ENCODE peak calls at places on chromosomes 13 and 19, in five cellular contexts. C is NCI-H510A treated with DMSO at 0.1 percent for 48 hours, X is nucleus accumbens, P is fibroblast of lung, N is psoas muscle. D is an unnamed sample.

GRCh38 chr13:110345701-110346100 is 38.6 kb downstream of the COL4A2 start:
- DNase-seq in C (no peak), X (no peak), P (no peak), N (no peak), D (no peak)

GRCh38 chr19:48806818-48807589 is 3.8 kb downstream of the BCAT2 start:
- DNase-seq in C (no peak), X (no peak), P (peak; percentile 49), N (no peak), D (no peak)

GRCh38 chr13:28110414-28110813 is 10.0 kb upstream of the FLT3 start:
- DNase-seq in C (no peak), X (no peak), P (no peak), N (no peak), D (no peak)

GRCh38 chr13:50060718-50061117 is 45.5 kb downstream of the KCNRG start:
- DNase-seq in C (no peak), X (no peak), P (peak; percentile 27), N (no peak), D (no peak)

GRCh38 chr13:95833713-95834112 is 156.8 kb downstream of the DNAJC3 start:
- DNase-seq in C (no peak), X (no peak), P (peak; percentile 10), N (no peak), D (peak; percentile 25)

GRCh38 chr13:49543656-49544055 is 41.7 kb downstream of the RCBTB1 start:
- DNase-seq in C (no peak), X (no peak), P (no peak), N (no peak), D (no peak)

GRCh38 chr19:19160489-19161035 is 9.5 kb downstream of the MEF2B start:
- DNase-seq in C (no peak), X (no peak), P (no peak), N (no peak), D (no peak)

GRCh38 chr13:46593403-46593802 is 40.4 kb downstream of the LRCH1 start:
- DNase-seq in C (no peak), X (no peak), P (no peak), N (no peak), D (no peak)

GRCh38 chr19:18580311-18580710 is 8.3 kb upstream of the REX1BD start:
- DNase-seq in C (no peak), X (no peak), P (no peak), N (no peak), D (no peak)

GRCh38 chr19:5772416-5772815 is 12.1 kb downstream of the PRR22 start:
- DNase-seq in C (no peak), X (no peak), P (no peak), N (no peak), D (no peak)

GRCh38 chr13:66940113-66940512 is 290.0 kb downstream of the PCDH9 start:
- DNase-seq in C (no peak), X (no peak), P (no peak), N (no peak), D (no peak)

GRCh38 chr13:20002766-20003165 is 44.2 kb downstream of the ZMYM2 start:
- DNase-seq in C (no peak), X (no peak), P (no peak), N (no peak), D (no peak)

GRCh38 chr19:39934584-39935233 is at the start of gene FCGBP:
- DNase-seq in C (no peak), X (no peak), P (no peak), N (no peak), D (no peak)

GRCh38 chr19:4062576-4063368 is 3.9 kb downstream of the ZBTB7A start:
- DNase-seq in C (no peak), X (no peak), P (no peak), N (peak; percentile 31), D (no peak)

GRCh38 chr13:75636339-75637095 is 387 bp downstream of the LMO7 start:
- DNase-seq in C (no peak), X (peak; percentile 30), P (peak; percentile 39), N (peak; percentile 25), D (peak; percentile 65)

GRCh38 chr13:25171517-25172302 is at the start of gene AMER2:
- DNase-seq in C (no peak), X (peak; percentile 86), P (peak; percentile 12), N (no peak), D (peak; percentile 12)

GRCh38 chr13:27975579-27976361 is 6.7 kb upstream of the CDX2 start:
- DNase-seq in C (no peak), X (no peak), P (no peak), N (no peak), D (no peak)

GRCh38 chr13:36298535-36299068 is 988 bp upstream of the CCDC169 start:
- DNase-seq in C (no peak), X (peak; percentile 4), P (no peak), N (no peak), D (no peak)

GRCh38 chr19:48623556-48624066 is 4.3 kb downstream of the SPHK2 start:
- DNase-seq in C (no peak), X (no peak), P (no peak), N (no peak), D (no peak)

GRCh38 chr19:55220525-55220924 is 8.0 kb downstream of the TMEM86B start:
- DNase-seq in C (no peak), X (no peak), P (no peak), N (no peak), D (no peak)

GRCh38 chr19:37329686-37330085 is 41.2 kb upstream of the ZNF527 start:
- DNase-seq in C (no peak), X (no peak), P (no peak), N (no peak), D (peak; percentile 4)

GRCh38 chr13:102564564-102564963 is 32.2 kb upstream of the TPP2 start:
- DNase-seq in C (no peak), X (no peak), P (no peak), N (no peak), D (no peak)